ENCODE peak calls at places on chromosomes 2 and 18, in five cellular contexts. W is occipital lobe; N is uterus; G is K562; X is activated CD4-positive, alpha-beta T cell treated with anti-CD3 and anti-CD28 coated beads for 36 hours. C is an unnamed sample.

GRCh38 chr2:17853799-17854198 is 24.7 kb upstream of the KCNS3 start:
- DNase-seq in W (no peak), N (no peak), G (no peak), X (no peak), C (no peak)

GRCh38 chr2:185507703-185508102 is 230.9 kb upstream of the FSIP2 start:
- DNase-seq in W (no peak), N (no peak), G (no peak), X (no peak), C (no peak)

GRCh38 chr2:120223034-120223912 is at the start of gene TMEM185B:
- DNase-seq in W (peak; percentile 81), N (peak; percentile 85), G (peak; percentile 87), X (peak; percentile 95), C (peak; percentile 72)

GRCh38 chr2:215728504-215729065 is 284.8 kb downstream of the MREG start:
- DNase-seq in W (no peak), N (no peak), G (peak; percentile 34), X (no peak), C (no peak)

GRCh38 chr2:23673830-23674679 is 252.9 kb downstream of the ATAD2B start:
- DNase-seq in W (no peak), N (no peak), G (peak; percentile 34), X (peak; percentile 18), C (peak; percentile 44)

GRCh38 chr18:25164837-25165791 is 186.9 kb downstream of the ZNF521 start:
- DNase-seq in W (no peak), N (no peak), G (no peak), X (peak; percentile 7), C (no peak)

GRCh38 chr2:22002066-22002465 is 878.3 kb downstream of the TDRD15 start:
- DNase-seq in W (no peak), N (no peak), G (no peak), X (no peak), C (no peak)

GRCh38 chr2:53668624-53669026 is 99.0 kb upstream of the CHAC2 start:
- DNase-seq in W (no peak), N (no peak), G (peak; percentile 95), X (no peak), C (no peak)

GRCh38 chr2:227766361-227766883 is 20.7 kb downstream of the SCYGR8 start:
- DNase-seq in W (peak; percentile 63), N (peak; percentile 34), G (peak; percentile 64), X (peak; percentile 78), C (peak; percentile 75)

GRCh38 chr2:56522605-56523089 is 338.9 kb downstream of the CCDC85A start:
- DNase-seq in W (no peak), N (no peak), G (no peak), X (no peak), C (no peak)

GRCh38 chr2:56382466-56382865 is 198.7 kb downstream of the CCDC85A start:
- DNase-seq in W (no peak), N (no peak), G (no peak), X (no peak), C (no peak)

GRCh38 chr2:134586289-134586980 is 132.4 kb downstream of the TMEM163 start:
- DNase-seq in W (no peak), N (no peak), G (no peak), X (no peak), C (no peak)

GRCh38 chr2:234026111-234026510 is 24.4 kb upstream of the SPP2 start:
- DNase-seq in W (no peak), N (no peak), G (no peak), X (no peak), C (no peak)

GRCh38 chr2:76563730-76564129 is 853.0 kb upstream of the GCFC2 start:
- DNase-seq in W (no peak), N (no peak), G (no peak), X (no peak), C (no peak)

GRCh38 chr2:9297807-9298206 is 91.2 kb downstream of the ASAP2 start:
- DNase-seq in W (no peak), N (no peak), G (no peak), X (no peak), C (no peak)

GRCh38 chr2:60439219-60439974 is 114.1 kb downstream of the BCL11A start:
- DNase-seq in W (no peak), N (no peak), G (peak; percentile 13), X (no peak), C (no peak)

GRCh38 chr2:41024806-41025205 is 572.9 kb upstream of the SLC8A1 start:
- DNase-seq in W (no peak), N (no peak), G (no peak), X (no peak), C (no peak)